ENCODE peak calls at places on chromosome 15, in nine cellular contexts. Y is heart left ventricle, R is fibroblast of pulmonary artery, V is fibroblast of the aortic adventitia, T is neural progenitor cell, C is brain microvascular endothelial cell, H is SK-N-SH, O is left ventricle myocardium inferior, Z is cardiac fibroblast. S is an unnamed sample.

GRCh38 chr15:31503758-31504461 is 177.3 kb downstream of the KLF13 start:
- DNase-seq in Y (no peak), R (no peak), V (no peak), T (no peak), C (no peak), H (no peak), O (no peak), Z (no peak), S (no peak)

GRCh38 chr15:54854667-54855066 is 342.1 kb downstream of the RSL24D1 start:
- DNase-seq in Y (no peak), R (no peak), V (no peak), T (no peak), C (no peak), H (no peak), O (no peak), Z (no peak), S (no peak)

GRCh38 chr15:75620776-75621536 is 4.6 kb downstream of the SNUPN start:
- DNase-seq in Y (peak), R (peak), V (peak), T (no peak), C (peak), H (no peak), O (peak), Z (peak), S (peak)

GRCh38 chr15:93800805-93801204 is 430.6 kb upstream of the MCTP2 start:
- DNase-seq in Y (no peak), R (no peak), V (no peak), T (no peak), C (no peak), H (no peak), O (no peak), Z (no peak), S (no peak)

GRCh38 chr15:67067930-67068542 is 2.6 kb downstream of the SMAD3 start:
- DNase-seq in Y (no peak), R (no peak), V (no peak), T (peak), C (no peak), H (no peak), O (no peak), Z (peak), S (peak)

GRCh38 chr15:57165992-57166391 is 210.3 kb upstream of the CGNL1 start:
- DNase-seq in Y (no peak), R (peak), V (peak), T (no peak), C (peak), H (no peak), O (no peak), Z (peak), S (peak)

GRCh38 chr15:70269991-70270751 is 172.5 kb upstream of the TLE3 start:
- DNase-seq in Y (peak), R (peak), V (no peak), T (no peak), C (peak), H (no peak), O (peak), Z (peak), S (peak)

GRCh38 chr15:52566889-52567288 is 1.9 kb downstream of the ARPP19 start:
- DNase-seq in Y (no peak), R (no peak), V (no peak), T (no peak), C (no peak), H (no peak), O (no peak), Z (no peak), S (no peak)

GRCh38 chr15:73867956-73868355 is 5.4 kb upstream of the TBC1D21 start:
- DNase-seq in Y (no peak), R (no peak), V (no peak), T (no peak), C (no peak), H (no peak), O (no peak), Z (no peak), S (no peak)

DNA sequence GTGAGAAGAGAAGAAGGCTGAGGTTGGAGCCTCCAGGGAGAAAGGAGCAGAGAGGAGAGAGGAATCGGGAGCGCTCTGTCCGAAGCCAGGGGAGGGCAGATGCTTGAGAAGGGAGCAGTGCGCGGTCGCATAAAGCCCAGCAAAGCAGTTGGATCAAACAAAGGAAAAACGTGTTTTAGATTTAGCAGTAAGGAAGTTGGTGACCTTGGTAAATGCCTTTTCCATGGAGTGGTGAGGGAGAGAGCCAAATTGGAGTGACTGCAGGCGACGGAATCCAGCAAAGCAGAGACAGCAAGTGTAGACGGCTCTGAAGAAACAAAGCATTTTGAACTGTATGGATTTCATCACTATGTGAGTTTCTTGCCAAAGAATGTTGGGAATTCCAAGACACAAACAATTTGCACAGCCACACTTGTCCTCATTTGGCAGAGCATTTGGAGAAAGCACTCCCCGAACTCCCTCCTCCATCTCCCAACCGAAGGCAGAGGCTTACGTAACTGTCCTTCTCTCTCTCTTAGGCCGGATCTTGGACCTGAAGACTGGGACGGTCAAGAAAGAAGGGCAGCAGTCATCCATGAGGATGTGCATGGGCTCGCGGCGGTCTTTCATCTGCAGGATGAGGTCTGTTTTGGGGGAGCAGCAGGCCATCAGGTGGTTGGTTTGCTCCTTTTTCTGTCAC is 103.6 kb downstream of the ARNT2 start:
- DNase-seq in Y (no peak), R (peak), V (peak), T (no peak), C (peak), H (no peak), O (no peak), Z (peak), S (peak)
- H3K4me3 ChIP-seq in Y (no peak), R (no peak), V (no peak), T (no peak), C (no peak), H (no peak), O (no peak), Z (no peak), S (no peak)

DNA sequence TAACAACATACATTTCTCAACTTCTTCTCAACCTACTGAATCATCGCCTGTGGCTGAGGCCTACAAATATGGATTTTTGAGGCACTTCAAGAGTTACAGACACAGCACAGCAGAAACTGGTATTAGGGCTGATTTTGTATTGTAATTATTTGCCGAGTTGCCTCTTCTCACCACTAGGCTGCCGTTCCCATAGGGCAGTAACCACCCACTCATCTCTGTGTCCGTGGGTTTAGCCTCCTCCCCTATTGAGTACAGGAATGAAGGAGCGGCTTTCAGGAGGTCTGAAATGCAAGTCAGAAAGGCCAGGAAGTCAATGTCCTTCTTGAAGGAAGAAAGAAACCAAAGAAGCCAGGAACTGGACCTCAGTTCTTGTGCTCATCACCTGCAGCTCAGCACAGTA is 220.8 kb downstream of the MTHFS start:
- DNase-seq in Y (no peak), R (no peak), V (no peak), T (no peak), C (no peak), H (no peak), O (no peak), Z (no peak), S (no peak)
- TF ChIP-seq CTCF in Y (no peak), R (no peak), V (peak), T (no peak), C (peak), H (no peak), O (no peak), Z (no peak), S (peak)

GRCh38 chr15:65067334-65067644 is 502 bp downstream of the RASL12 start:
- DNase-seq in Y (no peak), R (no peak), V (no peak), T (no peak), C (no peak), H (no peak), O (no peak), Z (no peak), S (no peak)
- H3K4me3 ChIP-seq in Y (peak), R (peak), V (no peak), T (peak), C (no peak), H (no peak), O (peak), Z (peak), S (peak)

DNA sequence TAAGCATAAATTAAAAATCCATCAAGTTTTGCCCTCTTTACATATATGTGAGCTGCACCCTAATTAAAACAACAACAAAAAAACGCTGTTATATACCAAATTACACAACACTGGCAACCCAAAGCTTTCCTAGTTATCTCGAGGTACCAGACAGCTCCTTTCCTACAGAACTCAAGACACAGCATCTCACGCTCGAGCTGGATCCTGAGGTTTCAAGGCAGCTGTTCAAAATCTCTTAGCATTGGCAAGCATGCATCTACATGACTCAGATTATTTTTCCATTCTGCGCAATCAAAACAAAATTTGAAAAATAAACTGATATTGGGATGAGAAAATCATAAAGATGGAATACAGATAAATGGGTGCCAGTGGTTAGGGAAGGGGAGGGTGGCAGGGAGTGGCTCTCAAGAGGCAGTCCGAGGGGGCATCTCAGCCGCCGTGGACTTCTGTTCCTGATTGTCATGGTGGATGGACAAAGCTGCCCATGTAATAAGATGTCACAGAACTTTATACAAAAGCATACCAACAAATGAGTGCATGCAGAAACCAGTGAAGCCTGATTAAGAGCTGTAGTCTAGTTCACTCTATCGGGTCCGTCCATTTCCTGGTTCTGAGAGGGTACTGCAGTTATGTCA is 91.5 kb downstream of the ADAMTS17 start:
- DNase-seq in Y (no peak), R (peak), V (no peak), T (no peak), C (no peak), H (no peak), O (no peak), Z (peak), S (no peak)
- TF ChIP-seq CTCF in Y (no peak), R (no peak), V (no peak), T (no peak), C (no peak), H (no peak), O (no peak), Z (no peak), S (no peak)

GRCh38 chr15:69042531-69042930 is 28.0 kb downstream of the NOX5 start:
- DNase-seq in Y (no peak), R (no peak), V (no peak), T (no peak), C (no peak), H (no peak), O (no peak), Z (no peak), S (no peak)
- H3K4me3 ChIP-seq in Y (no peak), R (no peak), V (no peak), T (no peak), C (no peak), H (no peak), O (no peak), Z (no peak), S (no peak)

DNA sequence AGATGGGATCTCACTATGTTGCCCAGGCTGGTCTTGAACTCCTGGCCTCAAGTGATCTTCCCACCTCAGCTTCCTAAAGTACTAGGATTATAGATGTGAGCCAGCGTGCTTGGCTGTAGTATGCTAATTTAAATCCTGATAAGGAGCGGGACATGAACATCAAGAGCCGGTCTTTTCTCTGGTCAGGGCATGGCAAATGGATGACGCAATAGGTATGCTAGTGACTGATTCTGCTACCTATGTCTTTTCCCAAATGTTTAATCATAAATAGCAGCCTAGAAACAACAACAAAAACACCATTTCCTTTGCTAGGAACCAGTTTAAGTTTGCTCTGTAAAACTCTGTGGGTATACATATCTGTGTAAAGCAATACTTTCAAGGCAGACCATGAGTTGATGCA is 64.7 kb downstream of the STARD9 start:
- DNase-seq in Y (no peak), R (peak), V (no peak), T (no peak), C (no peak), H (no peak), O (no peak), Z (no peak), S (no peak)
- TF ChIP-seq CTCF in Y (no peak), R (no peak), V (no peak), T (no peak), C (no peak), H (no peak), O (no peak), Z (no peak), S (no peak)

DNA sequence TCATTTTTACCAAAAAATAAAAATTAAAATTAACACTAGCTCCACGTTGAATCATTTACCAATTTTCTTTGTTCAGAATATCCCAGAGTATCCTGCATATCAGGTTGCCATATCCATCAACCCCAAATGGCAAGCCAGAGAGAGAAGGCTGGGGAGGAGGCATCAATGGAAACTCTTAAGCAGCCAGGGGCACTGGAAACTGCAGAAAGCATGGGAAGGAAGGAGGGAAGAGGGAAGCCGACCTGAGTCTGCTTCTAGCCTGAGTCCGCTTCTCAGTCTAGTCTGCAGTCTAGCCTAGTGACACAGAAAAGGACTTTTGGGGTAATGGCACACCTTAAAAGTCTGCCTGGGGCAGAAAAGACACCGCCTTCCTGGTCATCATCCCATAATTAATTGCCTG is 1.6 kb upstream of the MTHFS start:
- DNase-seq in Y (no peak), R (no peak), V (no peak), T (no peak), C (no peak), H (no peak), O (no peak), Z (no peak), S (no peak)
- H3K4me3 ChIP-seq in Y (no peak), R (no peak), V (no peak), T (no peak), C (no peak), H (no peak), O (no peak), Z (no peak), S (no peak)

GRCh38 chr15:72379856-72380255 is 4.0 kb upstream of the HEXA start:
- DNase-seq in Y (no peak), R (no peak), V (no peak), T (no peak), C (no peak), H (no peak), O (no peak), Z (no peak), S (no peak)

GRCh38 chr15:72380743-72381142 is 4.9 kb upstream of the HEXA start:
- DNase-seq in Y (no peak), R (no peak), V (no peak), T (no peak), C (no peak), H (no peak), O (no peak), Z (no peak), S (no peak)

GRCh38 chr15:72382146-72382545 is 6.3 kb upstream of the HEXA start:
- DNase-seq in Y (no peak), R (peak), V (no peak), T (no peak), C (no peak), H (no peak), O (no peak), Z (peak), S (peak)
- TF ChIP-seq CTCF in Y (no peak), R (peak), V (peak), T (no peak), C (peak), H (peak), O (no peak), Z (peak), S (peak)

GRCh38 chr15:90955911-90956310 is 1.2 kb downstream of the RCCD1 start:
- DNase-seq in Y (no peak), R (no peak), V (no peak), T (no peak), C (no peak), H (no peak), O (no peak), Z (no peak), S (no peak)
- H3K4me3 ChIP-seq in Y (no peak), R (no peak), V (no peak), T (peak), C (no peak), H (peak), O (peak), Z (peak), S (no peak)

S was measured in choroid plexus epithelial cell.